ENCODE peak calls at places on chromosome 6, in eight cellular contexts. A, N, Q, P, Y, F, G and L are unnamed samples.

GRCh38 chr6:168039849-168040248 is 39.2 kb downstream of the FRMD1 start:
- DNase-seq in A (no peak), N (no peak), Q (no peak), P (peak), Y (no peak), F (no peak), G (no peak), L (no peak)

GRCh38 chr6:121443953-121444590 is 8.6 kb downstream of the GJA1 start:
- DNase-seq in A (no peak), N (peak), Q (no peak), P (no peak), Y (no peak), F (no peak), G (peak), L (no peak)

GRCh38 chr6:149935668-149936067 is 6.1 kb upstream of the ULBP2 start:
- DNase-seq in A (no peak), N (no peak), Q (no peak), P (no peak), Y (no peak), F (peak), G (no peak), L (no peak)

GRCh38 chr6:129607581-129608186 is 102.3 kb downstream of the ARHGAP18 start:
- DNase-seq in A (no peak), N (no peak), Q (no peak), P (no peak), Y (no peak), F (no peak), G (peak), L (no peak)

GRCh38 chr6:32692019-32692418 is 25.6 kb upstream of the HLA-DQB1 start:
- DNase-seq in A (no peak), N (peak), Q (no peak), P (no peak), Y (no peak), F (no peak), G (peak), L (peak)

GRCh38 chr6:151341481-151342195 is 49.7 kb downstream of the ZBTB2 start:
- DNase-seq in A (no peak), N (no peak), Q (no peak), P (no peak), Y (no peak), F (no peak), G (no peak), L (no peak)

GRCh38 chr6:77650098-77650663 is 2.7 kb upstream of the MEI4 start:
- DNase-seq in A (no peak), N (no peak), Q (no peak), P (peak), Y (peak), F (peak), G (peak), L (peak)

GRCh38 chr6:93784794-93785757 is 365.7 kb upstream of the EPHA7 start:
- DNase-seq in A (no peak), N (peak), Q (no peak), P (no peak), Y (no peak), F (no peak), G (peak), L (no peak)

GRCh38 chr6:45655630-45656422 is 278.1 kb upstream of the SUPT3H start:
- DNase-seq in A (peak), N (peak), Q (peak), P (no peak), Y (no peak), F (no peak), G (peak), L (no peak)

GRCh38 chr6:116369540-116370327 is 1.0 kb upstream of the DSE start:
- DNase-seq in A (no peak), N (no peak), Q (no peak), P (no peak), Y (no peak), F (no peak), G (no peak), L (no peak)

GRCh38 chr6:52368002-52368401 is 6.1 kb downstream of the PAQR8 start:
- DNase-seq in A (no peak), N (no peak), Q (no peak), P (no peak), Y (no peak), F (no peak), G (no peak), L (no peak)

GRCh38 chr6:157020398-157021266 is 243.5 kb downstream of the ARID1B start:
- DNase-seq in A (peak), N (peak), Q (peak), P (peak), Y (peak), F (no peak), G (peak), L (peak)

GRCh38 chr6:220736-221475 is 71.4 kb upstream of the DUSP22 start:
- DNase-seq in A (no peak), N (peak), Q (no peak), P (peak), Y (no peak), F (no peak), G (no peak), L (no peak)

GRCh38 chr6:106452628-106453027 is 92.1 kb downstream of the CRYBG1 start:
- DNase-seq in A (no peak), N (no peak), Q (peak), P (no peak), Y (no peak), F (no peak), G (no peak), L (no peak)

GRCh38 chr6:26328265-26328844 is 36.6 kb upstream of the BTN3A2 start:
- DNase-seq in A (no peak), N (peak), Q (no peak), P (no peak), Y (no peak), F (no peak), G (no peak), L (peak)

GRCh38 chr6:136550045-136550329 is 235 bp downstream of the MAP7 start:
- DNase-seq in A (no peak), N (peak), Q (peak), P (no peak), Y (no peak), F (no peak), G (no peak), L (no peak)

GRCh38 chr6:41652876-41653641 is 14.8 kb downstream of the MDFI start:
- DNase-seq in A (no peak), N (peak), Q (no peak), P (peak), Y (peak), F (no peak), G (no peak), L (no peak)

GRCh38 chr6:90162648-90163409 is 133.8 kb downstream of the BACH2 start:
- DNase-seq in A (no peak), N (no peak), Q (no peak), P (no peak), Y (no peak), F (no peak), G (no peak), L (no peak)

GRCh38 chr6:156485145-156485544 is 292.0 kb upstream of the ARID1B start:
- DNase-seq in A (no peak), N (no peak), Q (no peak), P (no peak), Y (no peak), F (no peak), G (no peak), L (no peak)

GRCh38 chr6:144683216-144684070 is 398.3 kb downstream of the UTRN start:
- DNase-seq in A (no peak), N (peak), Q (no peak), P (no peak), Y (no peak), F (no peak), G (no peak), L (no peak)

GRCh38 chr6:167735498-167736201 is 91.1 kb upstream of the AFDN start:
- DNase-seq in A (no peak), N (no peak), Q (no peak), P (no peak), Y (no peak), F (no peak), G (peak), L (no peak)

GRCh38 chr6:159038914-159039884 is 5.6 kb downstream of the TAGAP start:
- DNase-seq in A (no peak), N (peak), Q (peak), P (no peak), Y (no peak), F (no peak), G (peak), L (no peak)

GRCh38 chr6:161496941-161497340 is 223.1 kb upstream of the AGPAT4 start:
- DNase-seq in A (no peak), N (no peak), Q (no peak), P (no peak), Y (no peak), F (no peak), G (no peak), L (no peak)

GRCh38 chr6:158056804-158057203 is 75.1 kb downstream of the SYNJ2 start:
- DNase-seq in A (no peak), N (no peak), Q (no peak), P (no peak), Y (no peak), F (no peak), G (no peak), L (no peak)

GRCh38 chr6:128025478-128025877 is 124.6 kb upstream of the THEMIS start:
- DNase-seq in A (no peak), N (no peak), Q (no peak), P (no peak), Y (no peak), F (no peak), G (no peak), L (no peak)

GRCh38 chr6:72535124-72535523 is 86.7 kb upstream of the KCNQ5 start:
- DNase-seq in A (no peak), N (no peak), Q (no peak), P (no peak), Y (no peak), F (no peak), G (no peak), L (no peak)

GRCh38 chr6:38233161-38233791 is 406.5 kb downstream of the BTBD9 start:
- DNase-seq in A (no peak), N (peak), Q (peak), P (no peak), Y (no peak), F (no peak), G (no peak), L (peak)

GRCh38 chr6:38239719-38240451 is 399.8 kb downstream of the BTBD9 start:
- DNase-seq in A (no peak), N (peak), Q (no peak), P (no peak), Y (no peak), F (no peak), G (no peak), L (no peak)

GRCh38 chr6:38234934-38235678 is 404.6 kb downstream of the BTBD9 start:
- DNase-seq in A (no peak), N (no peak), Q (no peak), P (no peak), Y (no peak), F (no peak), G (no peak), L (no peak)

DNA sequence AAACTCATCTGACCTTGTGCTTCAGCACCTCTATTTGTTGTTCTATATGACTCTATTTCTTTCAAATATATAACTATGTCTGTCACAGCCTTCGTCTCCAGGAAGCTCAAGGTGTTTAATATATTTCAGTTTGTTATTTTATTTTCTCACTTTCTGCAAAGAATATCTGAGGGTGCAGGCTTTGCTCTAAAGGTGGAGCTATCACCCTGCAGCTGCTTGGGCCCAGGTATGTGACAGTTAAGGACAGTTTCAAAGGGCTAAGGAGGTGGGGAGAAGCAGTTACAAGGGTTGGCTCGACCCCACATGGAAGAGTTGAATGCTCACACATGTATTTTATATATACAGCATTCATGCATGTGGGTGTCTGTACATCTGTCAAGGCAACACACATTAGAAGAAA is 405.6 kb downstream of the BTBD9 start:
- DNase-seq in A (no peak), N (no peak), Q (no peak), P (no peak), Y (no peak), F (no peak), G (no peak), L (no peak)
- TF ChIP-seq CTCF in A (no peak), N (no peak), Q (no peak), P (no peak), Y (no peak), F (no peak), G (no peak), L (no peak)

GRCh38 chr6:107611060-107611824 is 121.3 kb downstream of the SOBP start:
- DNase-seq in A (no peak), N (no peak), Q (no peak), P (no peak), Y (no peak), F (no peak), G (peak), L (no peak)
- TF ChIP-seq CTCF in A (no peak), N (no peak), Q (no peak), P (no peak), Y (no peak), F (no peak), G (no peak), L (no peak)

GRCh38 chr6:63598251-63599036 is 26.2 kb downstream of the LOC128125822 start:
- DNase-seq in A (no peak), N (peak), Q (peak), P (peak), Y (peak), F (peak), G (peak), L (peak)
- TF ChIP-seq CTCF in A (peak), N (peak), Q (peak), P (peak), Y (peak), F (peak), G (peak), L (peak)

DNA sequence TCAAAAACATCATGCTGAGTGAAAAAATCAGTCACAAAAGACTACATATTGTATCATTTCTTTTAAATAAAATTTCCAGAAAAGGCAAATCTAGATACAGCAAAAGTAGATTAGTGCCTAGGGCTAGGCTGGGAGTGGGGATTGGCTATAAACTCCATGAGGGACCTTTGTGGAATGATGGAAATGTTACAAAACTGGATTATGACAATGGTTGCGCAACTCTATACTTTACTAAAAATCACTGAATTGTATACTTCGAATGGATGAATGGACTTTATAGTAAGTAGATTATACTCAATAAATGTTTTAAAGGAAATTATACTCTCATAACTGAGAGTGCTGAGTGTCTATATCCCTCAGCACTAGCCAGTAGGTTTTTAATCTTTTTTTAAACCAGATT is 4.3 kb downstream of the HMGN3 start:
- DNase-seq in A (no peak), N (peak), Q (peak), P (no peak), Y (no peak), F (no peak), G (peak), L (no peak)
- TF ChIP-seq CTCF in A (no peak), N (no peak), Q (no peak), P (no peak), Y (no peak), F (no peak), G (no peak), L (no peak)

DNA sequence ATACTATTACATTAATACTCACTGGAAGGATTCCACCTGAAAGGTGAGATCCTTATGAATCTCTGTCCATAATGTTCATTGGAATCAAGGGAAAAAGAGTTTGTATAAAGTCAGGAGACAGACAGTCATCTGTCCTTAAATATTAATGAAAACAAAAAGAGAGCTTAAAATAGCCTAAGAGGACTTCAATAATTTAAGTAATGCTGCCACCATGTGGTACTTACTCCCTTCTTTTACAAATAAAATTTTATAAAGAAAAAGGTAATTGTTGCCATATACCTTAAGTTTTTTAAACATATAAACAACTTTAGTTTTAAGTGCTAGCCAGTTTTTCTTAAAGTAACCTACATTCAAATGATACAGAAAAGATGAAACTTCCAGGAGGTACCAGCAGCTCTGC is 5.1 kb downstream of the BLOC1S5 start:
- DNase-seq in A (no peak), N (peak), Q (no peak), P (no peak), Y (no peak), F (no peak), G (peak), L (no peak)
- TF ChIP-seq CTCF in A (peak), N (no peak), Q (peak), P (peak), Y (no peak), F (peak), G (peak), L (no peak)

GRCh38 chr6:42877695-42878094 is 1.7 kb upstream of the RPL7L1 start:
- DNase-seq in A (no peak), N (no peak), Q (no peak), P (no peak), Y (no peak), F (no peak), G (no peak), L (no peak)

DNA sequence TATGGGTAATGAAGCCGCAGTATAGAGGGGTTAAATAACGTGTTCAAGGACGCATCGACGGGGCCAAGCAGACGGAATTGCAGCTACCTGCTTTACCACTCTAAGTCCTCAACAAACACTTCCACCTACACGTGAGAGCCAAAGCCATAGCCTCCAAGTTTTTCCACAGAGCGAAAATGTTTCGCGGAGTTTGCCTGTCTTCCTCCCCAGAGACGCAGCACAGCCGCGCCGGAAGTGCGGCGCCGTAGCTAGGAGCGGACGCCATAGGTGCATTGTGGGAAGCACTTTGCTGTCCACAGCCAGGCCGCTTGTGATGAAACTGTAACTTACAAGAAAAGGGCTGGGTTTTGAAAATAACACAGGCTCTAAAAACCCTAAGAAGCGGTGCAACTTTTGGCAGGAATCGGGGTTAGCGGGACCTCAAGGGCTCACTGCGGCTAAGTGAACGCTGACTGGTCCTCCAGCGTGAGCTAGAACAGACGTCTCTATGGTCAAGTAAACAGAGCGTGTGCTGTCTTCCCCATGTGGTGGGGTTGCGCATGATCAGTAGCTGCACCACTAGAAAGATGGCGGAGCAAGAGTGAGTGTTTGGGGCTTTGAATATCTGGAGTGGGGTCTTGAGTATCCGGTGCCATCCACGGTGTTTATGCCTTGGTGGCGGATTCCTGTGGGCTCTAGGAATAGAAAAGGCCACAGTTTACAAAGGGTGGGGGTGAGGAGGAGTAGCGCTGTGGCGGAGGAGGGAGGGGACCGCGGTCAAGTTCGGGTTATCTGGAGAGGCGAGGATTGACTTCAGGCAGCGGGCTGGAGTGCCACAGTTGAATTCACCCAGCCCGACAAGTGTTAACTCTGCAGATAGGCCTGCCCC is at the start of gene RPL7L1:
- DNase-seq in A (peak), N (peak), Q (peak), P (peak), Y (peak), F (peak), G (peak), L (peak)
- TF ChIP-seq CTCF in A (no peak), N (no peak), Q (no peak), P (peak), Y (no peak), F (no peak), G (no peak), L (no peak)

DNA sequence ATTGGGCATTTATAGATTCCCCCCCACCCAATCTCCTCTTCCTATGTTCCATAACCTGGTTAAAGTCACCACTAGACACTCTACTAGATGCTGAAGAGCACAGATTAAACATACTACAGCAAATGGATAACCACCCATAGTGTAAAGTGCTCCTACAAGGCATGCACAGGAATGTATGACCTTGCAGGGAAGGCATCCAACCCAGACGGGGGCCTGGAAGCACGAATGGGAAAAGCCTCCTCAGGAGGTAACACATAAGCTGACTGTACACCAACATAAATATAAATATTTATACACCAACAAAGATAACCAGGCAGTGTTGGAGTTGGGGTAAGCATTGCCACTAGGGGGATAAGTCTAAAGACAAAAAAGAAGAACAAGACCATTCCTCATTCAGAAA is 691.7 kb downstream of the GRIK2 start:
- DNase-seq in A (no peak), N (no peak), Q (no peak), P (no peak), Y (no peak), F (no peak), G (no peak), L (no peak)
- TF ChIP-seq CTCF in A (no peak), N (no peak), Q (no peak), P (no peak), Y (no peak), F (no peak), G (no peak), L (no peak)